ENCODE peak calls at places on chromosomes 6 and 20, in five cellular contexts. One of them, this sample, is unnamed.

GRCh38 chr6:147621280-147621679 is 112.8 kb downstream of the SAMD5 start:
- DNase-seq in mesenchymal stem cell: peak; percentile 16
- DNase-seq in mesendoderm: no peak
- DNase-seq in H1: no peak
- DNase-seq in colonic mucosa: no peak
- DNase-seq in this sample: no peak

GRCh38 chr6:15444081-15444731 is 198.3 kb downstream of the JARID2 start:
- DNase-seq in mesenchymal stem cell: peak; percentile 99
- DNase-seq in mesendoderm: no peak
- DNase-seq in H1: no peak
- DNase-seq in colonic mucosa: no peak
- DNase-seq in this sample: no peak

GRCh38 chr20:57654998-57655811 is 35.0 kb upstream of the ZBP1 start:
- DNase-seq in mesenchymal stem cell: no peak
- DNase-seq in mesendoderm: peak; percentile 46
- DNase-seq in H1: peak; percentile 57
- DNase-seq in colonic mucosa: peak; percentile 16
- DNase-seq in this sample: peak; percentile 73

GRCh38 chr20:14203657-14204056 is 133.8 kb downstream of the FLRT3 start:
- DNase-seq in mesenchymal stem cell: no peak
- DNase-seq in mesendoderm: no peak
- DNase-seq in H1: no peak
- DNase-seq in colonic mucosa: no peak
- DNase-seq in this sample: no peak

GRCh38 chr20:57103146-57103800 is 163.2 kb downstream of the BMP7 start:
- DNase-seq in mesenchymal stem cell: no peak
- DNase-seq in mesendoderm: no peak
- DNase-seq in H1: no peak
- DNase-seq in colonic mucosa: no peak
- DNase-seq in this sample: no peak

GRCh38 chr6:106574729-106575458 is 54.4 kb downstream of the RTN4IP1 start:
- DNase-seq in mesenchymal stem cell: peak; percentile 85
- DNase-seq in mesendoderm: peak; percentile 31
- DNase-seq in H1: no peak
- DNase-seq in colonic mucosa: no peak
- DNase-seq in this sample: no peak

GRCh38 chr6:108958900-108959770 is 110.9 kb downstream of the ARMC2 start:
- DNase-seq in mesenchymal stem cell: no peak
- DNase-seq in mesendoderm: no peak
- DNase-seq in H1: no peak
- DNase-seq in colonic mucosa: no peak
- DNase-seq in this sample: no peak

GRCh38 chr6:116941727-116942126 is 64.7 kb downstream of the RFX6 start:
- DNase-seq in mesenchymal stem cell: no peak
- DNase-seq in mesendoderm: peak; percentile 26
- DNase-seq in H1: no peak
- DNase-seq in colonic mucosa: no peak
- DNase-seq in this sample: peak; percentile 46

GRCh38 chr20:63534831-63535651 is 2.1 kb downstream of the PTK6 start:
- DNase-seq in mesenchymal stem cell: no peak
- DNase-seq in mesendoderm: no peak
- DNase-seq in H1: no peak
- DNase-seq in colonic mucosa: peak; percentile 87
- DNase-seq in this sample: peak; percentile 61

GRCh38 chr6:43681303-43681702 is 6.3 kb downstream of the MRPS18A start:
- DNase-seq in mesenchymal stem cell: no peak
- DNase-seq in mesendoderm: no peak
- DNase-seq in H1: no peak
- DNase-seq in colonic mucosa: peak; percentile 68
- DNase-seq in this sample: no peak

GRCh38 chr6:55047433-55048044 is 126.8 kb upstream of the HCRTR2 start:
- DNase-seq in mesenchymal stem cell: no peak
- DNase-seq in mesendoderm: no peak
- DNase-seq in H1: no peak
- DNase-seq in colonic mucosa: no peak
- DNase-seq in this sample: no peak

GRCh38 chr20:35968930-35969329 is 540 bp downstream of the CNBD2 start:
- DNase-seq in mesenchymal stem cell: no peak
- DNase-seq in mesendoderm: no peak
- DNase-seq in H1: no peak
- DNase-seq in colonic mucosa: no peak
- DNase-seq in this sample: no peak

GRCh38 chr6:1267057-1267732 is 44.7 kb upstream of the FOXQ1 start:
- DNase-seq in mesenchymal stem cell: peak; percentile 5
- DNase-seq in mesendoderm: no peak
- DNase-seq in H1: no peak
- DNase-seq in colonic mucosa: no peak
- DNase-seq in this sample: no peak

GRCh38 chr6:3913077-3913957 is 64.1 kb downstream of the FAM50B start:
- DNase-seq in mesenchymal stem cell: peak; percentile 80
- DNase-seq in mesendoderm: peak; percentile 37
- DNase-seq in H1: peak; percentile 7
- DNase-seq in colonic mucosa: peak; percentile 35
- DNase-seq in this sample: peak; percentile 7

GRCh38 chr6:89023591-89024441 is 56.7 kb upstream of the PNRC1 start:
- DNase-seq in mesenchymal stem cell: peak; percentile 55
- DNase-seq in mesendoderm: no peak
- DNase-seq in H1: no peak
- DNase-seq in colonic mucosa: no peak
- DNase-seq in this sample: no peak

GRCh38 chr20:17556842-17557674 is 12.8 kb upstream of the DSTN start:
- DNase-seq in mesenchymal stem cell: no peak
- DNase-seq in mesendoderm: no peak
- DNase-seq in H1: peak; percentile 45
- DNase-seq in colonic mucosa: peak; percentile 58
- DNase-seq in this sample: peak; percentile 54

GRCh38 chr6:148455225-148455624 is 112.6 kb downstream of the SASH1 start:
- DNase-seq in mesenchymal stem cell: peak; percentile 51
- DNase-seq in mesendoderm: no peak
- DNase-seq in H1: no peak
- DNase-seq in colonic mucosa: no peak
- DNase-seq in this sample: peak; percentile 23

GRCh38 chr6:122808121-122808885 is 19.2 kb downstream of the SMPDL3A start:
- DNase-seq in mesenchymal stem cell: no peak
- DNase-seq in mesendoderm: peak; percentile 33
- DNase-seq in H1: no peak
- DNase-seq in colonic mucosa: no peak
- DNase-seq in this sample: no peak

GRCh38 chr6:107560657-107561056 is 70.7 kb downstream of the SOBP start:
- DNase-seq in mesenchymal stem cell: peak; percentile 31
- DNase-seq in mesendoderm: peak; percentile 40
- DNase-seq in H1: no peak
- DNase-seq in colonic mucosa: no peak
- DNase-seq in this sample: no peak

GRCh38 chr20:3251806-3252205 is 12.8 kb upstream of the SLC4A11 start:
- DNase-seq in mesenchymal stem cell: no peak
- DNase-seq in mesendoderm: no peak
- DNase-seq in H1: no peak
- DNase-seq in colonic mucosa: no peak
- DNase-seq in this sample: no peak

GRCh38 chr6:151352410-151353399 is 38.7 kb downstream of the ZBTB2 start:
- DNase-seq in mesenchymal stem cell: no peak
- DNase-seq in mesendoderm: no peak
- DNase-seq in H1: no peak
- DNase-seq in colonic mucosa: no peak
- DNase-seq in this sample: peak; percentile 24

GRCh38 chr20:48632825-48633619 is 194.8 kb downstream of the PREX1 start:
- DNase-seq in mesenchymal stem cell: no peak
- DNase-seq in mesendoderm: no peak
- DNase-seq in H1: no peak
- DNase-seq in colonic mucosa: no peak
- DNase-seq in this sample: no peak

GRCh38 chr6:163626073-163626867 is 211.8 kb downstream of the QKI start:
- DNase-seq in mesenchymal stem cell: no peak
- DNase-seq in mesendoderm: no peak
- DNase-seq in H1: no peak
- DNase-seq in colonic mucosa: no peak
- DNase-seq in this sample: no peak

GRCh38 chr6:75167851-75168250 is 38.0 kb downstream of the COL12A1 start:
- DNase-seq in mesenchymal stem cell: peak; percentile 43
- DNase-seq in mesendoderm: peak; percentile 36
- DNase-seq in H1: no peak
- DNase-seq in colonic mucosa: no peak
- DNase-seq in this sample: no peak

GRCh38 chr6:129603731-129604130 is 106.2 kb downstream of the ARHGAP18 start:
- DNase-seq in mesenchymal stem cell: no peak
- DNase-seq in mesendoderm: no peak
- DNase-seq in H1: no peak
- DNase-seq in colonic mucosa: no peak
- DNase-seq in this sample: no peak

GRCh38 chr20:64151634-64152530 is 12.4 kb upstream of the MYT1 start:
- DNase-seq in mesenchymal stem cell: no peak
- DNase-seq in mesendoderm: no peak
- DNase-seq in H1: no peak
- DNase-seq in colonic mucosa: no peak
- DNase-seq in this sample: no peak

GRCh38 chr6:16803294-16804006 is 42.2 kb upstream of the ATXN1 start:
- DNase-seq in mesenchymal stem cell: peak; percentile 60
- DNase-seq in mesendoderm: peak; percentile 97
- DNase-seq in H1: peak; percentile 68
- DNase-seq in colonic mucosa: peak; percentile 21
- DNase-seq in this sample: peak; percentile 92

GRCh38 chr20:6673071-6673470 is 94.4 kb upstream of the BMP2 start:
- DNase-seq in mesenchymal stem cell: no peak
- DNase-seq in mesendoderm: no peak
- DNase-seq in H1: no peak
- DNase-seq in colonic mucosa: no peak
- DNase-seq in this sample: no peak

DNA sequence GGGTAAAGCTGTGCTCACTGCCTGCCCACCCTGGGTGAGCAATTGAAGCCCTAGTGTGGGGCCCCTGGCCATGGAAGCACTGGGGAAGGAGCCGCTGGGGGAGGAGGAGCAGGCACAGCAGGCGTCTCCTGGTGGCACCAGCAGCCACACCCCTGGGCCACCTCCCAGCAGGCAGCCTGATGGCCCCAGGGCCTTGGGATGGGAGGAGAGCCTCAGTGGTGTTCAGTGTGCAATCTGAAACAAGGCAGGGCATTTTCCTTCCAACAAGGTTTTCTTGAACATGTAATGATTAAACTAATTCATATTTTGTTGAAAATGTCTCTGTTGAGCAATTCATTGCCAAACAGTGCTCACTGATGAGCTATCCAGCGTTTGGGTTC is 151.0 kb downstream of the ZDHHC14 start:
- DNase-seq in mesenchymal stem cell: no peak
- DNase-seq in mesendoderm: no peak
- DNase-seq in H1: no peak
- DNase-seq in colonic mucosa: peak; percentile 53
- DNase-seq in this sample: no peak
- H3K4me3 ChIP-seq in mesenchymal stem cell: no peak overlapping the region
- H3K4me3 ChIP-seq in mesendoderm: no peak overlapping the region
- H3K4me3 ChIP-seq in H1: no peak overlapping the region
- H3K4me3 ChIP-seq in colonic mucosa: no peak overlapping the region
- H3K4me3 ChIP-seq in this sample: no peak overlapping the region

GRCh38 chr6:33694977-33695376 is 16.5 kb downstream of the UQCC2 start:
- DNase-seq in mesenchymal stem cell: no peak
- DNase-seq in mesendoderm: no peak
- DNase-seq in H1: no peak
- DNase-seq in colonic mucosa: no peak
- DNase-seq in this sample: no peak

GRCh38 chr6:33694401-33694931 is 17.0 kb downstream of the UQCC2 start:
- DNase-seq in mesenchymal stem cell: peak; percentile 72
- DNase-seq in mesendoderm: no peak
- DNase-seq in H1: no peak
- DNase-seq in colonic mucosa: no peak
- DNase-seq in this sample: no peak

GRCh38 chr6:33696538-33697518 is 14.7 kb downstream of the UQCC2 start:
- DNase-seq in mesenchymal stem cell: peak; percentile 36
- DNase-seq in mesendoderm: no peak
- DNase-seq in H1: no peak
- DNase-seq in colonic mucosa: no peak
- DNase-seq in this sample: peak; percentile 59

GRCh38 chr6:33696076-33696475 is 15.4 kb downstream of the UQCC2 start:
- DNase-seq in mesenchymal stem cell: no peak
- DNase-seq in mesendoderm: no peak
- DNase-seq in H1: no peak
- DNase-seq in colonic mucosa: no peak
- DNase-seq in this sample: no peak

DNA sequence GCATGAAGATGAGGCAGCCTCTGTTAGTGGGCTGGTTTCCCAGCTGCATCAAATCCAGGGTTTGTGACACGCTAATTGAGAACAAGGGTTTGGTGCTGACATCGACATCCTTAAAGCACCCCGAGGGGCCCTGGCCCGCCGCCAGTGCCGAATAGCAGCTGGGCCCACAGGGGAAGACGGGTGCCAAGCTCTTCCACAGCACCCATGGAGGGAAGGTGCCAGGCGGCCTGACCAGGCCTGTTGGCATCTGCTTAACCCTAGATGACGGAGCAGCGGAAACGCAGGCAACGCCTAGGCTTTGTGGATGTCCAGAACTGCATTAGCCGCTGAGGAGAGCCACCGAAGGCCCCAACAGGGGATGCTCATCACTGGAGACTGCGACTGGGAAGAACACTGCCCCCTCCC is 16.0 kb downstream of the UQCC2 start:
- DNase-seq in mesenchymal stem cell: no peak
- DNase-seq in mesendoderm: no peak
- DNase-seq in H1: no peak
- DNase-seq in colonic mucosa: no peak
- DNase-seq in this sample: no peak
- H3K9ac ChIP-seq in mesenchymal stem cell: peak overlapping the region; percentile 62
- H3K9ac ChIP-seq in mesendoderm: no peak overlapping the region
- H3K9ac ChIP-seq in H1: no peak overlapping the region
- H3K9ac ChIP-seq in colonic mucosa: no peak overlapping the region
- H3K9ac ChIP-seq in this sample: no peak overlapping the region

DNA sequence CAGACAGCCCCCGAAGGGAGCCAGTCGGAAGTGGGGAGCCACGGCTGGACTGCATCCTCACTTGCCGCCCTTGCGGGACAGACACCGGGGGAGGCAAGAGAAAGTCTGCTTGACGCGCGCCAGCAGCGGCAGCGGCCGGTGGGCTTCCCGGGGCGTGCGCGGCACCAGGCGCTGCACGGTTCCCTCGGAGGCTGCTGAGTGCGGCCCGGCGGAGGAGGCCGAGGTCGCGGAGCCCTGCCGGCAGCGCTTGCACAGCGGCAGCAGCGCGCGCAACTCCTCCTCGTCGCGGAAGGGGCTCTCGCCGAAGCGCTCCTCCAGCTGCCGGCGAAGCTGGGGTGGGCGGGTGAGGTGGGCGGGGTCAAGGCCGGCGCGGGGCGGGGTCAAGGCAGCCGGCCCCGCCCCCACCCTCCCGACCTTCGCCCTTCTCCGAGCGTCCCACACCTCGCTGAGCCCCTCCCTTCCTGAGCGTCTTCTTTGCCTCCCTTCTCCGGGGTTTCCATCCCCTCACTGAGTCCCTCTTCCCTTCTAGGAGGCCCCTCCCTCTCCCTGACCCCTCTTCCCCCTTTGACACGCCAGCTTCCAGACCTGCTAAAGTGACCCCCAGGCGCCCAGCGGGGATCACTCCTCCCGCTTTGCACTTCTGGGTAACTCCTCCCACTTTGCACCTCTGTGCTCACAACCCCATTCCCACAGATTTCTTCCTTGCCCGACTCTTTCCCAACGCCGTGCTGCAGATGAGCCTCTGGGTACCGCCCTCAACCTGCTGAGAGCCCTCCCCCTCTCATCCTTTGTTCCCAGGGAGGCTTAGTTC is 8.8 kb downstream of the DUSP15 start:
- DNase-seq in mesenchymal stem cell: peak; percentile 66
- DNase-seq in mesendoderm: peak; percentile 87
- DNase-seq in H1: peak; percentile 88
- DNase-seq in colonic mucosa: peak; percentile 64
- DNase-seq in this sample: peak; percentile 95
- H3K4me3 ChIP-seq in mesenchymal stem cell: peak overlapping the region; percentile 71
- H3K4me3 ChIP-seq in mesendoderm: peak overlapping the region; percentile 39
- H3K4me3 ChIP-seq in H1: peak overlapping the region; percentile 86
- H3K4me3 ChIP-seq in colonic mucosa: peak overlapping the region; percentile 53
- H3K4me3 ChIP-seq in this sample: peak overlapping the region; percentile 80

GRCh38 chr20:31594002-31594557 is 11.0 kb upstream of the ID1 start:
- DNase-seq in mesenchymal stem cell: no peak
- DNase-seq in mesendoderm: no peak
- DNase-seq in H1: no peak
- DNase-seq in colonic mucosa: no peak
- DNase-seq in this sample: no peak
- H3K9ac ChIP-seq in mesenchymal stem cell: no peak overlapping the region
- H3K9ac ChIP-seq in mesendoderm: peak overlapping the region; percentile 70
- H3K9ac ChIP-seq in H1: no peak overlapping the region
- H3K9ac ChIP-seq in colonic mucosa: peak overlapping the region; percentile 84
- H3K9ac ChIP-seq in this sample: no peak overlapping the region

This sample was measured in endodermal cell.